ENCODE peak calls at places on chromosomes 4 and X, in eight cellular contexts. H is cerebellum; O is posterior vena cava; A is stromal cell of bone marrow; F is H4; Q is activated effector memory CD4-positive, alpha-beta T cell treated with anti-CD3 and anti-CD28 coated beads, Interleukin-2, amount 50 U/mL, for 16 hours; Y is HCT116; E is OCI-M1. S is an unnamed sample.

GRCh38 chr4:5568931-5569330 is 139.4 kb downstream of the EVC2 start:
- DNase-seq in O (no peak), H (no peak), F (no peak), Q (no peak), A (no peak), Y (no peak), E (no peak), S (no peak)

GRCh38 chr4:119729815-119730643 is 101.4 kb upstream of the PDE5A start:
- DNase-seq in F (peak), O (no peak), Q (no peak), E (peak), Y (peak), A (peak), H (no peak), S (no peak)

GRCh38 chr4:31620476-31620875 is 900.3 kb downstream of the PCDH7 start:
- DNase-seq in A (no peak), E (no peak), Q (no peak), H (no peak), O (no peak), F (peak), Y (no peak), S (no peak)

GRCh38 chrX:9278475-9279270 is 186.2 kb upstream of the TBL1X start:
- DNase-seq in F (no peak), H (no peak), E (no peak), O (no peak), Q (no peak), Y (no peak), A (no peak), S (no peak)

GRCh38 chr4:52751349-52751911 is at the start of gene ERVMER34-1:
- DNase-seq in E (no peak), Y (peak), Q (no peak), H (peak), F (no peak), A (no peak), O (no peak), S (no peak)

GRCh38 chr4:7634611-7635010 is 199.9 kb upstream of the PSAPL1 start:
- DNase-seq in H (no peak), Y (no peak), A (no peak), O (no peak), Q (no peak), E (no peak), F (no peak), S (no peak)

GRCh38 chr4:86664959-86665358 is 70.8 kb downstream of the PTPN13 start:
- DNase-seq in A (peak), Y (no peak), O (no peak), Q (no peak), E (no peak), F (no peak), H (no peak), S (no peak)

GRCh38 chrX:134764202-134764785 is 106.0 kb upstream of the PLAC1 start:
- DNase-seq in H (no peak), Q (no peak), F (peak), Y (peak), O (no peak), A (no peak), E (peak), S (no peak)

GRCh38 chrX:123425471-123425870 is 241.4 kb downstream of the GRIA3 start:
- DNase-seq in Q (no peak), F (no peak), H (no peak), A (no peak), Y (no peak), O (no peak), E (no peak), S (no peak)

GRCh38 chrX:45843518-45843917 is 642.8 kb upstream of the DIPK2B start:
- DNase-seq in E (peak), Q (no peak), F (peak), Y (no peak), A (no peak), O (no peak), H (no peak), S (no peak)

GRCh38 chrX:14676431-14676830 is 147.1 kb downstream of the GLRA2 start:
- DNase-seq in A (no peak), O (no peak), E (no peak), Y (no peak), Q (no peak), H (no peak), F (peak), S (no peak)

GRCh38 chr4:2932561-2932950 is 30.6 kb downstream of the NOP14 start:
- DNase-seq in F (no peak), A (no peak), Q (peak), H (no peak), Y (no peak), E (no peak), O (peak), S (peak)

GRCh38 chrX:45145492-45146215 is 55.0 kb downstream of the DIPK2B start:
- DNase-seq in O (no peak), Q (no peak), Y (no peak), A (no peak), E (no peak), H (no peak), F (no peak), S (no peak)

GRCh38 chr4:137156807-137157206 is 375.5 kb downstream of the PCDH18 start:
- DNase-seq in H (no peak), A (no peak), Q (no peak), Y (no peak), E (no peak), O (no peak), F (no peak), S (no peak)

GRCh38 chrX:103734125-103734760 is 23.5 kb downstream of the TMEM31 start:
- DNase-seq in E (no peak), H (no peak), Q (no peak), O (peak), F (no peak), Y (no peak), A (no peak), S (no peak)